ENCODE peak calls at places on chromosomes 11 and 22, in eight cellular contexts. One of them, this sample, is unnamed.
A peak's percentile ranks its signal among the peaks of the same experiment; 100 is the strongest.

GRCh38 chr11:131038597-131038996 is 122.3 kb upstream of the SNX19 start:
- DNase-seq in NCI-H69: peak; percentile 21
- DNase-seq in RKO: peak; percentile 37
- DNase-seq in mammary epithelial cell: peak; percentile 32
- DNase-seq in thoracic aorta: no peak
- DNase-seq in LHCN-M2: peak; percentile 29
- DNase-seq in GM03348: peak; percentile 17
- DNase-seq in pulmonary artery endothelial cell: no peak
- DNase-seq in this sample: peak; percentile 24

GRCh38 chr11:118339281-118340045 is 3.0 kb downstream of the CD3D start:
- DNase-seq in thoracic aorta: no peak
- DNase-seq in NCI-H69: no peak
- DNase-seq in GM03348: no peak
- DNase-seq in mammary epithelial cell: no peak
- DNase-seq in LHCN-M2: no peak
- DNase-seq in pulmonary artery endothelial cell: no peak
- DNase-seq in RKO: no peak
- DNase-seq in this sample: no peak

GRCh38 chr22:20408891-20409290 is 14.9 kb downstream of the ZNF74 start:
- DNase-seq in pulmonary artery endothelial cell: no peak
- DNase-seq in NCI-H69: no peak
- DNase-seq in GM03348: no peak
- DNase-seq in RKO: no peak
- DNase-seq in mammary epithelial cell: no peak
- DNase-seq in LHCN-M2: no peak
- DNase-seq in thoracic aorta: no peak
- DNase-seq in this sample: no peak

GRCh38 chr11:82899191-82899820 is 924 bp downstream of the PRCP start:
- DNase-seq in GM03348: no peak
- DNase-seq in NCI-H69: peak; percentile 30
- DNase-seq in LHCN-M2: no peak
- DNase-seq in pulmonary artery endothelial cell: no peak
- DNase-seq in RKO: peak; percentile 33
- DNase-seq in thoracic aorta: no peak
- DNase-seq in mammary epithelial cell: no peak
- DNase-seq in this sample: peak; percentile 8

GRCh38 chr11:45945392-45945999 is 23.0 kb downstream of the LARGE2 start:
- DNase-seq in GM03348: no peak
- DNase-seq in LHCN-M2: no peak
- DNase-seq in mammary epithelial cell: no peak
- DNase-seq in thoracic aorta: no peak
- DNase-seq in pulmonary artery endothelial cell: no peak
- DNase-seq in RKO: no peak
- DNase-seq in NCI-H69: no peak
- DNase-seq in this sample: no peak

GRCh38 chr11:65417221-65417701 is 5.3 kb upstream of the NEAT1 start:
- DNase-seq in LHCN-M2: no peak
- DNase-seq in thoracic aorta: no peak
- DNase-seq in GM03348: no peak
- DNase-seq in NCI-H69: peak; percentile 82
- DNase-seq in RKO: no peak
- DNase-seq in pulmonary artery endothelial cell: no peak
- DNase-seq in mammary epithelial cell: no peak
- DNase-seq in this sample: no peak

GRCh38 chr11:119797137-119797611 is 68.2 kb upstream of the NECTIN1 start:
- DNase-seq in mammary epithelial cell: no peak
- DNase-seq in RKO: no peak
- DNase-seq in pulmonary artery endothelial cell: no peak
- DNase-seq in thoracic aorta: no peak
- DNase-seq in GM03348: no peak
- DNase-seq in LHCN-M2: no peak
- DNase-seq in NCI-H69: peak; percentile 73
- DNase-seq in this sample: no peak

GRCh38 chr11:123351375-123351774 is 78.7 kb upstream of the GRAMD1B start:
- DNase-seq in GM03348: no peak
- DNase-seq in LHCN-M2: no peak
- DNase-seq in pulmonary artery endothelial cell: no peak
- DNase-seq in thoracic aorta: no peak
- DNase-seq in RKO: no peak
- DNase-seq in NCI-H69: peak; percentile 93
- DNase-seq in mammary epithelial cell: no peak
- DNase-seq in this sample: no peak

GRCh38 chr11:57485217-57486007 is 25.1 kb downstream of the RTN4RL2 start:
- DNase-seq in LHCN-M2: no peak
- DNase-seq in thoracic aorta: no peak
- DNase-seq in RKO: no peak
- DNase-seq in mammary epithelial cell: no peak
- DNase-seq in NCI-H69: no peak
- DNase-seq in pulmonary artery endothelial cell: no peak
- DNase-seq in GM03348: no peak
- DNase-seq in this sample: no peak

This sample was measured in SJCRH30.